ENCODE peak calls at places on chromosome 14, in nine cellular contexts. J is RWPE1; K is CD4-positive, alpha-beta T cell; A is HCT116; P is fibroblast of lung; C is GM20000; D is fibroblast of mammary gland; B is cardiac fibroblast; Y is stomach. L is an unnamed sample.
A peak's percentile ranks its signal among the peaks of the same experiment; 100 is the strongest.

GRCh38 chr14:55780156-55780946 is 200.3 kb downstream of the KTN1 start:
- DNase-seq in J (peak; percentile 76), K (no peak), A (no peak), P (peak; percentile 36), C (no peak), D (peak; percentile 39), B (peak; percentile 88), Y (peak; percentile 78), L (peak; percentile 87)

GRCh38 chr14:100048786-100049185 is 16.4 kb upstream of the EVL start:
- DNase-seq in J (no peak), K (no peak), A (no peak), P (no peak), C (no peak), D (peak; percentile 62), B (no peak), Y (no peak), L (no peak)

GRCh38 chr14:30621954-30622830 is at the start of gene SCFD1:
- DNase-seq in J (peak; percentile 84), K (peak; percentile 87), A (peak; percentile 65), P (peak; percentile 87), C (peak; percentile 83), D (peak; percentile 81), B (peak; percentile 88), Y (peak; percentile 95), L (peak; percentile 62)

GRCh38 chr14:23492618-23493272 is 23.2 kb downstream of the NGDN start:
- DNase-seq in J (no peak), K (no peak), A (no peak), P (no peak), C (no peak), D (peak; percentile 14), B (peak; percentile 46), Y (no peak), L (no peak)

GRCh38 chr14:96792581-96792980 is 4.6 kb upstream of the VRK1 start:
- DNase-seq in J (no peak), K (no peak), A (no peak), P (no peak), C (no peak), D (no peak), B (no peak), Y (no peak), L (no peak)

GRCh38 chr14:24162083-24162482 is 1.0 kb downstream of the IRF9 start:
- DNase-seq in J (no peak), K (no peak), A (no peak), P (no peak), C (no peak), D (peak; percentile 48), B (peak; percentile 33), Y (no peak), L (no peak)

GRCh38 chr14:65704412-65704811 is 291.9 kb downstream of the FUT8 start:
- DNase-seq in J (no peak), K (no peak), A (no peak), P (peak; percentile 81), C (no peak), D (peak; percentile 73), B (peak; percentile 79), Y (no peak), L (no peak)

GRCh38 chr14:74604157-74604556 is 7.9 kb downstream of the LTBP2 start:
- DNase-seq in J (no peak), K (no peak), A (no peak), P (no peak), C (no peak), D (no peak), B (no peak), Y (no peak), L (no peak)

GRCh38 chr14:57889245-57889644 is 23.4 kb upstream of the SLC35F4 start:
- DNase-seq in J (peak; percentile 13), K (no peak), A (no peak), P (peak; percentile 4), C (no peak), D (peak; percentile 83), B (peak; percentile 61), Y (peak; percentile 65), L (peak; percentile 77)

GRCh38 chr14:51479584-51480305 is 172.0 kb upstream of the FRMD6 start:
- DNase-seq in J (no peak), K (no peak), A (no peak), P (peak; percentile 54), C (no peak), D (peak; percentile 82), B (peak; percentile 62), Y (no peak), L (no peak)

GRCh38 chr14:23609001-23609400 is 27.2 kb upstream of the DHRS2 start:
- DNase-seq in J (no peak), K (no peak), A (no peak), P (no peak), C (no peak), D (no peak), B (no peak), Y (no peak), L (no peak)

GRCh38 chr14:68033533-68033932 is 214.0 kb downstream of the RAD51B start:
- DNase-seq in J (no peak), K (no peak), A (no peak), P (no peak), C (no peak), D (no peak), B (no peak), Y (no peak), L (no peak)

GRCh38 chr14:72946491-72946890 is 20.2 kb downstream of the DCAF4 start:
- DNase-seq in J (no peak), K (no peak), A (no peak), P (peak; percentile 43), C (no peak), D (no peak), B (peak; percentile 19), Y (no peak), L (no peak)

GRCh38 chr14:21099596-21099985 is 1.1 kb upstream of the ZNF219 start:
- DNase-seq in J (no peak), K (no peak), A (no peak), P (no peak), C (no peak), D (no peak), B (no peak), Y (no peak), L (no peak)

GRCh38 chr14:21096889-21097615 is 1.4 kb downstream of the ZNF219 start:
- DNase-seq in J (no peak), K (no peak), A (no peak), P (no peak), C (peak; percentile 24), D (no peak), B (no peak), Y (no peak), L (no peak)

GRCh38 chr14:21097616-21098133 is 780 bp downstream of the ZNF219 start:
- DNase-seq in J (no peak), K (no peak), A (no peak), P (no peak), C (peak; percentile 36), D (no peak), B (no peak), Y (no peak), L (no peak)

GRCh38 chr14:21098892-21099595 is 589 bp upstream of the ZNF219 start:
- DNase-seq in J (no peak), K (no peak), A (no peak), P (no peak), C (peak; percentile 12), D (no peak), B (no peak), Y (no peak), L (no peak)

DNA sequence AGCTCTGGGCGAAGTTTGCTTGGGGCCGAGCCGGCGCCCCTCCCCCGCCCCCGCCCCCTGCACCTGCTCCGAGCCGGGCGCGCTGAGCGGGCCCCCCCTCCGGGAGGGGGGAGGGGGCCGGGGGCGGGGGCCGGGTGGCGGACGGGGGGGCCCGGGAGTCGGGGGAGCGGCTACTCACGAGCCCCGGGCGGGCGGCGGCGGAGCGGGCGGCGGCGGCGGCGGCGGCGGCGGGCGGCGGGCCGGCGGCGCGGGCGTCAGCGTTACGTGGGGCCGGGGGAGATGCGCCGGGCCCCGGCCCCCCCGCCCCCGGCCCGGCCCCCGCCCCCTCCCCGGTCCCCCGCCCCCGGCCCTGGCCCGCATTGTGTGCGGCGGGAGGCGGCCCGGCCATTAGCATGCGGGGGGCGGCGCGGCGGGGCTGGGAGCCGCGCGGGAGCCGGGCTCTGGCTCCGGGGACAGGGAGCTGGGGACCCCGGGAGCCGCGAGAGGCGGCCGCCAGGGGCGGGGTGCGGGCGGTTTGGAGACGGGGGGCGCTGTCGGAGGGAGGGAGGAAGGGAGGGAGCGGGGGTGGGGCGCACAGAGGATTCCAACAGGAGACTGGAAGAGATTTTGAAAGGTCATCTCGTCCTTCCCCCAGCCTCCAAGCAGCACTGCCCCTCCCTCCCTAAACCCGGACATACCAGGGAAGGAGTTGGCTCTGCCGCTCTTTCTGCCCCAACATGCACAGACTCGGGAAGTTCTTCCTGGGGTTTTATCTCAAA is at the start of gene ZNF219:
- DNase-seq in J (peak; percentile 85), K (no peak), A (no peak), P (peak; percentile 30), C (peak; percentile 64), D (peak; percentile 54), B (peak; percentile 43), Y (peak; percentile 53), L (no peak)
- TF ChIP-seq CTCF in J (no peak), K (no peak), A (no peak), P (no peak), C (no peak), D (no peak), B (no peak), Y (no peak), L (no peak)

DNA sequence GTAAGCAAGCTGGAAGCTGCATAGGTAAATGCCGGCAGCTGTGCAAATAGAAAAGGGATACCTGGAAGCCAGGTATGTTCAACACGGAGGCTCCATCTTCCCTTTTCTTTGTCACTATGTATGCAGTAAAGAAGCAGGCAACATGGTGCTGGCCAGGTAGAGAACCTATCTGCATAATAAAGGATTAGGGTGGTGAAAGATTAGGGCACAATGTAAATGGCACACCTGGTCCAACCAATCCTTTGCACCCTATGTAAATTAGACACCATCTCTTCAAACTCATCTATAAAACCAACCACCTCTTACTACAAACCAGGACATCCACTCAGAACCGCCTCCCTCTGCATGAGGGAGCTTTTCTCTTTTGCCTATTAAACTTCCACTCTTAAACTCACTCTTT is 32.3 kb downstream of the RPS29 start:
- DNase-seq in J (no peak), K (no peak), A (no peak), P (no peak), C (no peak), D (no peak), B (no peak), Y (no peak), L (no peak)
- TF ChIP-seq CTCF in J (no peak), K (no peak), A (no peak), P (no peak), C (no peak), D (no peak), B (no peak), Y (no peak), L (no peak)

GRCh38 chr14:54503476-54503875 is 6.2 kb upstream of the CGRRF1 start:
- DNase-seq in J (no peak), K (no peak), A (peak; percentile 45), P (peak; percentile 46), C (no peak), D (peak; percentile 48), B (peak; percentile 68), Y (no peak), L (peak; percentile 2)
- TF ChIP-seq CTCF in J (no peak), K (no peak), A (peak; percentile 39), P (peak; percentile 53), C (peak; percentile 2), D (peak; percentile 52), B (peak; percentile 46), Y (no peak), L (peak; percentile 52)

DNA sequence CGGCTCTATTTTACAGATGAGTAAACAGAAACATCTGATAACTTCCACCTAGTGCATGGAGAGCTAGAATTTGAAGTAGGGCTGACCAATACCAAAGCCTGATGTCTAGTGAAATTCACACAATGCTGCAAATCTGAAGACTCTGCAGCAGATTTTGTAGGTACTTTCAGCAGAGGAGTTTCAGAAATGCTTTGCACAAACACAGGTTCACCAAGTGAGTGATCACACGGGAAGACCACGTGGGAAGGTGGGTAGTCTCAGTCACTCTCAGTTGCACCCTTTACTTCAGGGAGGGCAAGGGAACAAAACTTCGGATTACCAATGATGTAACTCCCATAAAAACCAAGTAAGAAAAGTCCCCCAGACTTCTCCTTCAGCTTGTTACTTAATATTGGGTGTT is 63.3 kb upstream of the DAAM1 start:
- DNase-seq in J (no peak), K (no peak), A (no peak), P (no peak), C (no peak), D (no peak), B (no peak), Y (no peak), L (no peak)
- TF ChIP-seq CTCF in J (no peak), K (no peak), A (no peak), P (no peak), C (no peak), D (no peak), B (no peak), Y (no peak), L (no peak)